ENCODE peak calls at places on chromosome 7, in six cellular contexts. J is left cardiac atrium; G is activated CD4-positive, CD25-positive, alpha-beta regulatory T cell; Q is HFFc6; L is stimulated activated naive CD4-positive, alpha-beta T cell; B is mesendoderm. Y is an unnamed sample.

GRCh38 chr7:132386249-132386681 is 190.0 kb downstream of the PLXNA4 start:
- DNase-seq in J (peak), G (no peak), Q (no peak), L (no peak), B (no peak), Y (no peak)

GRCh38 chr7:80611779-80612178 is 26.7 kb upstream of the CD36 start:
- DNase-seq in J (peak), G (no peak), Q (peak), L (no peak), B (no peak), Y (no peak)

GRCh38 chr7:141477866-141478265 is 73.3 kb upstream of the AGK start:
- DNase-seq in J (peak), G (no peak), Q (no peak), L (no peak), B (no peak), Y (no peak)

GRCh38 chr7:126501617-126502016 is 751.1 kb downstream of the GRM8 start:
- DNase-seq in J (no peak), G (no peak), Q (no peak), L (no peak), B (no peak), Y (no peak)

GRCh38 chr7:84950836-84951235 is 236.0 kb downstream of the SEMA3D start:
- DNase-seq in J (no peak), G (no peak), Q (no peak), L (no peak), B (no peak), Y (no peak)

GRCh38 chr7:12731775-12732174 is 44.3 kb downstream of the ARL4A start:
- DNase-seq in J (no peak), G (no peak), Q (no peak), L (no peak), B (no peak), Y (no peak)

GRCh38 chr7:96093435-96093834 is 228.5 kb downstream of the SLC25A13 start:
- DNase-seq in J (no peak), G (no peak), Q (peak), L (no peak), B (no peak), Y (no peak)

GRCh38 chr7:144004703-144005102 is 4.6 kb downstream of the OR6B1 start:
- DNase-seq in J (no peak), G (no peak), Q (no peak), L (no peak), B (no peak), Y (no peak)

GRCh38 chr7:40008218-40008815 is 58.3 kb downstream of the CDK13 start:
- DNase-seq in J (no peak), G (no peak), Q (peak), L (no peak), B (no peak), Y (no peak)

GRCh38 chr7:27186450-27187157 is 1.6 kb upstream of the HOXA11 start:
- DNase-seq in J (no peak), G (no peak), Q (no peak), L (no peak), B (no peak), Y (no peak)

GRCh38 chr7:122515404-122515803 is 183.5 kb downstream of the RNF133 start:
- DNase-seq in J (no peak), G (no peak), Q (no peak), L (no peak), B (no peak), Y (no peak)

GRCh38 chr7:36827914-36828313 is 103.6 kb upstream of the AOAH start:
- DNase-seq in J (no peak), G (no peak), Q (no peak), L (no peak), B (no peak), Y (no peak)

GRCh38 chr7:114432627-114433026 is 18.0 kb downstream of the FOXP2 start:
- DNase-seq in J (no peak), G (no peak), Q (no peak), L (no peak), B (no peak), Y (no peak)

GRCh38 chr7:84490661-84491060 is 296.1 kb upstream of the SEMA3A start:
- DNase-seq in J (no peak), G (no peak), Q (peak), L (no peak), B (no peak), Y (no peak)

GRCh38 chr7:94418851-94419250 is 24.2 kb downstream of the COL1A2 start:
- DNase-seq in J (no peak), G (no peak), Q (no peak), L (no peak), B (peak), Y (no peak)

GRCh38 chr7:537911-538634 is 18.4 kb upstream of the PDGFA start:
- DNase-seq in J (peak), G (no peak), Q (peak), L (no peak), B (peak), Y (no peak)

GRCh38 chr7:114548081-114548480 is 133.5 kb downstream of the FOXP2 start:
- DNase-seq in J (no peak), G (no peak), Q (no peak), L (no peak), B (no peak), Y (no peak)

GRCh38 chr7:155705656-155706360 is 61.3 kb downstream of the RBM33 start:
- DNase-seq in J (no peak), G (no peak), Q (no peak), L (no peak), B (no peak), Y (no peak)

GRCh38 chr7:134836447-134836846 is 57.0 kb downstream of the CALD1 start:
- DNase-seq in J (no peak), G (no peak), Q (no peak), L (no peak), B (no peak), Y (no peak)

GRCh38 chr7:106813705-106814305 is 51.3 kb upstream of the PIK3CG start:
- DNase-seq in J (no peak), G (no peak), Q (peak), L (no peak), B (peak), Y (no peak)

GRCh38 chr7:129493555-129493954 is 8.8 kb upstream of the SMKR1 start:
- DNase-seq in J (no peak), G (no peak), Q (peak), L (no peak), B (peak), Y (no peak)

GRCh38 chr7:17405786-17406185 is 107.3 kb downstream of the AHR start:
- DNase-seq in J (no peak), G (no peak), Q (peak), L (no peak), B (no peak), Y (no peak)

Y was measured in T-cell.